ENCODE peak calls at places on chromosomes 6 and 20, in seven cellular contexts. C is tibial artery; Y is activated CD4-positive, alpha-beta T cell treated with anti-CD3 and anti-CD28 coated beads, Interleukin-2, amount 50 U/mL, for 1 hour; B is right cardiac atrium; R is AG10803; L is NCI-H526; U is Ammon's horn. Q is an unnamed sample.

GRCh38 chr6:166389119-166389518 is 6.4 kb upstream of the MPC1 start:
- DNase-seq in C (no peak), R (no peak), U (no peak), Y (no peak), B (no peak), L (no peak), Q (no peak)

GRCh38 chr6:89952696-89953095 is 58.4 kb downstream of the GJA10 start:
- DNase-seq in C (no peak), R (peak), B (no peak), L (no peak), Y (peak), U (no peak), Q (peak)

GRCh38 chr6:56772737-56773184 is 130.1 kb upstream of the DST start:
- DNase-seq in L (no peak), U (no peak), R (peak), C (peak), Y (no peak), B (no peak), Q (no peak)

GRCh38 chr6:43303751-43304331 is 4.8 kb downstream of the CRIP3 start:
- DNase-seq in Y (no peak), U (no peak), R (no peak), L (no peak), B (no peak), C (no peak), Q (no peak)

GRCh38 chr6:146814148-146814750 is 215.5 kb downstream of the ADGB start:
- DNase-seq in U (no peak), L (no peak), Y (no peak), R (no peak), B (no peak), C (no peak), Q (no peak)

GRCh38 chr6:95548188-95548837 is 29.0 kb upstream of the MANEA start:
- DNase-seq in B (no peak), Y (no peak), L (peak), C (no peak), U (no peak), R (no peak), Q (no peak)

GRCh38 chr6:122154912-122155516 is 244.4 kb upstream of the HSF2 start:
- DNase-seq in Y (no peak), R (no peak), B (no peak), L (no peak), U (no peak), C (no peak), Q (no peak)

GRCh38 chr6:10030942-10031537 is 383.8 kb downstream of the TFAP2A start:
- DNase-seq in L (peak), C (no peak), B (no peak), U (no peak), R (no peak), Y (no peak), Q (no peak)

GRCh38 chr6:168381726-168382458 is 59.1 kb upstream of the SMOC2 start:
- DNase-seq in U (no peak), Y (no peak), B (no peak), L (no peak), R (no peak), C (no peak), Q (no peak)

GRCh38 chr20:10992776-10993175 is 319.0 kb upstream of the JAG1 start:
- DNase-seq in U (no peak), Y (no peak), L (no peak), R (peak), B (no peak), C (no peak), Q (no peak)

GRCh38 chr6:57087916-57088315 is 2.1 kb upstream of the ZNF451 start:
- DNase-seq in B (no peak), U (no peak), Y (no peak), L (no peak), C (no peak), R (no peak), Q (no peak)

GRCh38 chr20:25233016-25233772 is 14.7 kb upstream of the PYGB start:
- DNase-seq in C (peak), L (no peak), Y (no peak), U (no peak), B (peak), R (peak), Q (no peak)

GRCh38 chr6:20700375-20700774 is 166.1 kb downstream of the CDKAL1 start:
- DNase-seq in U (no peak), C (no peak), R (no peak), L (no peak), Y (no peak), B (no peak), Q (no peak)

GRCh38 chr6:170253910-170254269 is 37.0 kb downstream of the DLL1 start:
- DNase-seq in R (no peak), L (no peak), C (no peak), Y (no peak), U (no peak), B (no peak), Q (no peak)

GRCh38 chr20:25005220-25005619 is 12.7 kb upstream of the APMAP start:
- DNase-seq in B (no peak), C (no peak), R (peak), L (no peak), Y (no peak), U (peak), Q (no peak)

GRCh38 chr6:101765281-101765680 is 371.8 kb downstream of the GRIK2 start:
- DNase-seq in B (no peak), Y (no peak), C (no peak), R (no peak), U (no peak), L (no peak), Q (no peak)

GRCh38 chr6:130959938-130960337 is 103.1 kb downstream of the EPB41L2 start:
- DNase-seq in C (no peak), Y (no peak), U (no peak), B (no peak), L (no peak), R (no peak), Q (no peak)

GRCh38 chr20:63309261-63310071 is 16.5 kb downstream of the COL20A1 start:
- DNase-seq in L (no peak), Y (peak), C (no peak), R (peak), U (peak), B (peak), Q (no peak)

GRCh38 chr20:50284811-50285375 is 94.3 kb downstream of the CEBPB start:
- DNase-seq in B (peak), Y (no peak), R (no peak), U (no peak), L (no peak), C (no peak), Q (no peak)

GRCh38 chr6:6025736-6026135 is 19.0 kb upstream of the NRN1 start:
- DNase-seq in Y (no peak), L (no peak), B (no peak), C (no peak), R (no peak), U (no peak), Q (no peak)

GRCh38 chr6:79631800-79632172 is 657 bp downstream of the SH3BGRL2 start:
- DNase-seq in U (no peak), B (no peak), C (no peak), Y (no peak), R (no peak), L (peak), Q (no peak)

GRCh38 chr6:83055366-83055964 is 10.2 kb downstream of the UBE3D start:
- DNase-seq in C (peak), Y (peak), L (no peak), U (peak), B (no peak), R (peak), Q (peak)

GRCh38 chr20:57769756-57770155 is 59.9 kb upstream of the PMEPA1 start:
- DNase-seq in C (peak), U (no peak), B (no peak), L (no peak), R (no peak), Y (no peak), Q (no peak)